ENCODE peak calls at places on chromosomes 2 and 18, in ten cellular contexts. J is GM18507; K is Right ventricle myocardium superior; B is GM23248; L is activated T-cell treated with anti-CD3 and anti-CD28 coated beads for 1 hour; F is CD8-positive, alpha-beta T cell; O is COR-L47; X is left ventricle myocardium inferior; N is NCI-H2081; G is adipocyte. U is an unnamed sample.

GRCh38 chr2:71348302-71348701 is 16.7 kb downstream of the ZNF638 start:
- DNase-seq in J (no peak), K (no peak), B (peak), L (no peak), F (no peak), O (no peak), X (no peak), N (no peak), G (peak), U (no peak)

GRCh38 chr2:199606193-199606780 is 148.5 kb upstream of the SATB2 start:
- DNase-seq in J (no peak), K (no peak), B (peak), L (no peak), F (no peak), O (peak), X (no peak), N (no peak), G (peak), U (no peak)

GRCh38 chr2:133641497-133641896 is 73.2 kb upstream of the NCKAP5 start:
- DNase-seq in J (no peak), K (no peak), B (peak), L (no peak), F (no peak), O (no peak), X (no peak), N (no peak), G (no peak), U (peak)

GRCh38 chr2:46447649-46448048 is 31.7 kb upstream of the TMEM247 start:
- DNase-seq in J (no peak), K (no peak), B (no peak), L (no peak), F (no peak), O (no peak), X (no peak), N (no peak), G (no peak), U (no peak)

GRCh38 chr18:35491689-35492077 is 6.1 kb downstream of the INO80C start:
- DNase-seq in J (no peak), K (no peak), B (no peak), L (no peak), F (no peak), O (no peak), X (no peak), N (no peak), G (no peak), U (no peak)

GRCh38 chr18:62088146-62088545 is 98.7 kb downstream of the PIGN start:
- DNase-seq in J (no peak), K (no peak), B (peak), L (no peak), F (no peak), O (no peak), X (no peak), N (no peak), G (no peak), U (no peak)

GRCh38 chr2:226187601-226188000 is 612.0 kb downstream of the IRS1 start:
- DNase-seq in J (no peak), K (no peak), B (peak), L (no peak), F (no peak), O (no peak), X (no peak), N (no peak), G (peak), U (no peak)

GRCh38 chr18:25038261-25038660 is 313.7 kb downstream of the ZNF521 start:
- DNase-seq in J (no peak), K (no peak), B (no peak), L (no peak), F (no peak), O (peak), X (no peak), N (peak), G (no peak), U (no peak)

GRCh38 chr18:48290162-48290926 is 118.8 kb downstream of the ZBTB7C start:
- DNase-seq in J (no peak), K (no peak), B (no peak), L (no peak), F (no peak), O (peak), X (no peak), N (peak), G (no peak), U (no peak)

U was measured in left cardiac atrium.